ENCODE peak calls at places on chromosome 3, in nine cellular contexts. E, F, R, D, L, J, X, T and V are unnamed samples.

GRCh38 chr3:62875103-62876002 is at the start of gene CADPS:
- DNase-seq in F (peak), T (peak), E (no peak), L (no peak), R (no peak), D (peak), X (peak), J (no peak), V (no peak)

GRCh38 chr3:184635126-184635525 is 73.5 kb downstream of the EPHB3 start:
- DNase-seq in L (no peak), D (no peak), X (no peak), J (no peak), T (no peak), F (no peak), E (no peak), R (peak), V (no peak)

GRCh38 chr3:36992806-36993325 is at the start of gene EPM2AIP1:
- DNase-seq in F (no peak), T (no peak), J (no peak), R (no peak), E (no peak), X (peak), D (peak), L (peak), V (peak)

GRCh38 chr3:129625071-129625874 is 18.8 kb upstream of the PLXND1 start:
- DNase-seq in F (no peak), X (peak), D (no peak), T (no peak), E (no peak), R (no peak), L (no peak), J (no peak), V (no peak)

GRCh38 chr3:24490151-24490550 is 4.5 kb downstream of the THRB start:
- DNase-seq in D (no peak), L (peak), F (no peak), J (no peak), T (no peak), E (no peak), X (no peak), R (no peak), V (no peak)

GRCh38 chr3:105458518-105459215 is 92.0 kb downstream of the ALCAM start:
- DNase-seq in X (no peak), F (no peak), R (no peak), J (peak), E (no peak), L (peak), D (no peak), T (no peak), V (no peak)

GRCh38 chr3:174221155-174221554 is 638.0 kb upstream of the NAALADL2 start:
- DNase-seq in X (no peak), T (no peak), L (no peak), E (no peak), R (no peak), D (no peak), J (no peak), F (no peak), V (no peak)

GRCh38 chr3:14265246-14265962 is 86.8 kb downstream of the LSM3 start:
- DNase-seq in F (no peak), L (peak), E (no peak), D (no peak), X (peak), J (peak), T (no peak), R (peak), V (no peak)

GRCh38 chr3:151282921-151283320 is 4.6 kb upstream of the P2RY14 start:
- DNase-seq in R (peak), E (no peak), X (no peak), T (peak), D (peak), L (peak), F (peak), J (peak), V (no peak)

GRCh38 chr3:10949197-10949596 is 43.4 kb upstream of the SLC6A1 start:
- DNase-seq in L (no peak), F (peak), T (no peak), X (no peak), R (no peak), D (peak), J (no peak), E (no peak), V (no peak)

GRCh38 chr3:101676765-101677435 is at the start of gene ZBTB11:
- DNase-seq in T (peak), L (peak), R (peak), J (peak), F (peak), X (peak), D (peak), E (peak), V (peak)

GRCh38 chr3:76679510-76679909 is 360.4 kb upstream of the ROBO2 start:
- DNase-seq in T (no peak), E (no peak), R (no peak), L (no peak), J (no peak), X (no peak), D (no peak), F (no peak), V (no peak)

GRCh38 chr3:48474619-48475018 is 28.1 kb downstream of the ATRIP start:
- DNase-seq in R (no peak), X (no peak), J (no peak), F (no peak), T (peak), D (no peak), E (no peak), L (no peak), V (no peak)

GRCh38 chr3:87702600-87702999 is 356.2 kb downstream of the CGGBP1 start:
- DNase-seq in T (no peak), F (no peak), L (no peak), J (no peak), R (no peak), D (no peak), E (no peak), X (no peak), V (no peak)

GRCh38 chr3:158279584-158279983 is 169.7 kb downstream of the RSRC1 start:
- DNase-seq in T (no peak), R (no peak), L (no peak), J (no peak), F (no peak), D (no peak), X (no peak), E (no peak), V (no peak)

GRCh38 chr3:141939759-141940158 is 63.3 kb downstream of the ATP1B3 start:
- DNase-seq in D (no peak), L (no peak), X (no peak), J (no peak), F (no peak), R (no peak), T (peak), E (no peak), V (no peak)